ENCODE peak calls at places on chromosome 9, in six cellular contexts. T is suprapubic skin, F is upper lobe of left lung, P is GM23338, U is spleen, K is HepG2. B is an unnamed sample.

GRCh38 chr9:71819115-71819739 is 50.9 kb upstream of the CEMIP2 start:
- DNase-seq in K (peak), F (no peak), U (no peak), T (no peak), P (peak), B (no peak)

GRCh38 chr9:37424686-37425297 is 2.3 kb downstream of the GRHPR start:
- DNase-seq in T (no peak), F (peak), U (no peak), P (no peak), K (no peak), B (no peak)

GRCh38 chr9:120730661-120731514 is 16.6 kb upstream of the MEGF9 start:
- DNase-seq in P (peak), K (peak), U (no peak), T (no peak), F (no peak), B (no peak)

GRCh38 chr9:97866848-97867247 is 13.8 kb downstream of the FOXE1 start:
- DNase-seq in T (no peak), P (no peak), F (no peak), U (no peak), K (no peak), B (no peak)

GRCh38 chr9:115922441-115922840 is 231.2 kb upstream of the PAPPA start:
- DNase-seq in T (no peak), U (no peak), F (no peak), K (no peak), P (no peak), B (no peak)

GRCh38 chr9:136297016-136297691 is 6.7 kb downstream of the CCDC187 start:
- DNase-seq in P (no peak), F (peak), U (no peak), T (no peak), K (peak), B (no peak)

GRCh38 chr9:33187519-33188218 is 20.5 kb upstream of the B4GALT1 start:
- DNase-seq in U (no peak), F (no peak), K (no peak), T (no peak), P (no peak), B (no peak)

GRCh38 chr9:36007309-36007708 is 29.4 kb upstream of the RECK start:
- DNase-seq in F (no peak), P (no peak), K (no peak), T (no peak), U (no peak), B (no peak)

GRCh38 chr9:9091387-9091786 is 1291.8 kb upstream of the DMAC1 start:
- DNase-seq in U (no peak), F (no peak), K (no peak), T (no peak), P (no peak), B (no peak)

GRCh38 chr9:71781391-71781790 is 13.1 kb upstream of the CEMIP2 start:
- DNase-seq in U (no peak), F (no peak), K (no peak), P (no peak), T (no peak), B (no peak)

GRCh38 chr9:19375536-19375935 is 4.5 kb downstream of the RPS6 start:
- DNase-seq in T (no peak), P (no peak), U (no peak), F (no peak), K (no peak), B (no peak)

GRCh38 chr9:87479801-87480201 is 17.9 kb upstream of the DAPK1 start:
- DNase-seq in U (no peak), T (no peak), P (no peak), F (no peak), K (peak), B (no peak)

GRCh38 chr9:128705051-128705965 is 3.0 kb downstream of the PKN3 start:
- DNase-seq in K (no peak), P (no peak), F (peak), U (peak), T (peak), B (no peak)

GRCh38 chr9:122111413-122112085 is 18.4 kb upstream of the TTLL11 start:
- DNase-seq in T (no peak), U (no peak), K (no peak), P (no peak), F (no peak), B (no peak)

GRCh38 chr9:130860458-130861316 is 25.6 kb downstream of the ABL1 start:
- DNase-seq in T (peak), P (peak), K (no peak), F (peak), U (peak), B (no peak)

GRCh38 chr9:22405869-22406659 is 40.6 kb upstream of the DMRTA1 start:
- DNase-seq in K (no peak), U (no peak), T (no peak), F (peak), P (no peak), B (no peak)

GRCh38 chr9:2299156-2299842 is 284.2 kb downstream of the SMARCA2 start:
- DNase-seq in T (no peak), P (no peak), K (no peak), U (no peak), F (no peak), B (peak)

GRCh38 chr9:73149371-73150067 is 2.1 kb upstream of the ANXA1 start:
- DNase-seq in T (no peak), U (no peak), K (no peak), P (no peak), F (no peak), B (no peak)

GRCh38 chr9:121075251-121076036 is 689 bp downstream of the CNTRL start:
- DNase-seq in T (no peak), U (no peak), F (no peak), K (no peak), P (peak), B (no peak)

GRCh38 chr9:87812375-87813118 is 70.1 kb upstream of the SPATA31E1 start:
- DNase-seq in F (no peak), K (peak), P (peak), T (no peak), U (no peak), B (no peak)

GRCh38 chr9:26746357-26747072 is 146.1 kb downstream of the CAAP1 start:
- DNase-seq in T (no peak), U (no peak), F (no peak), P (peak), K (peak), B (no peak)

GRCh38 chr9:83955985-83956287 is 24.1 kb downstream of the HNRNPK start:
- DNase-seq in K (peak), P (peak), F (no peak), T (no peak), U (no peak), B (no peak)

GRCh38 chr9:72315089-72315509 is 49.9 kb downstream of the ZFAND5 start:
- DNase-seq in U (no peak), T (peak), P (no peak), F (no peak), K (no peak), B (peak)

GRCh38 chr9:106111039-106111740 is 416.8 kb downstream of the TMEM38B start:
- DNase-seq in K (no peak), F (no peak), P (peak), T (no peak), U (no peak), B (no peak)

GRCh38 chr9:35027871-35028270 is 38.3 kb downstream of the DNAJB5 start:
- DNase-seq in K (no peak), T (no peak), U (no peak), P (no peak), F (no peak), B (no peak)

GRCh38 chr9:90086076-90086475 is 481.3 kb downstream of the GADD45G start:
- DNase-seq in U (no peak), K (no peak), F (no peak), T (no peak), P (peak), B (no peak)

GRCh38 chr9:17060450-17060849 is 74.4 kb upstream of the CNTLN start:
- DNase-seq in F (no peak), K (no peak), U (no peak), T (no peak), P (no peak), B (no peak)

GRCh38 chr9:131116281-131117101 is 8.9 kb upstream of the NUP214 start:
- DNase-seq in K (no peak), P (no peak), U (no peak), T (no peak), F (peak), B (no peak)

GRCh38 chr9:120383611-120383998 is 196.4 kb downstream of the CDK5RAP2 start:
- DNase-seq in F (peak), K (no peak), P (no peak), U (no peak), T (no peak), B (no peak)

GRCh38 chr9:131562032-131562959 is 17.0 kb downstream of the PRRT1B start:
- DNase-seq in P (peak), K (peak), F (no peak), U (no peak), T (no peak), B (no peak)

GRCh38 chr9:114317665-114318357 is 5.1 kb upstream of the ORM1 start:
- DNase-seq in U (peak), F (no peak), P (no peak), T (peak), K (no peak), B (no peak)

GRCh38 chr9:34430843-34431437 is 27.4 kb downstream of the FAM219A start:
- DNase-seq in F (no peak), U (no peak), T (no peak), K (peak), P (peak), B (no peak)

GRCh38 chr9:78288214-78288892 is 8.6 kb upstream of the PSAT1 start:
- DNase-seq in U (no peak), F (no peak), T (no peak), K (peak), P (peak), B (peak)
- TF ChIP-seq POLR2AphosphoS5 in U (no peak), F (no peak), T (no peak), K (no peak), P (no peak), B (no peak)

GRCh38 chr9:93315118-93315517 is 131.2 kb downstream of the WNK2 start:
- DNase-seq in T (no peak), F (no peak), P (no peak), U (no peak), K (no peak), B (no peak)

GRCh38 chr9:93318441-93318840 is 133.0 kb upstream of the FAM120A start:
- DNase-seq in F (no peak), T (no peak), U (no peak), K (no peak), P (no peak), B (no peak)

GRCh38 chr9:93315960-93316359 is 132.0 kb downstream of the WNK2 start:
- DNase-seq in F (no peak), U (no peak), P (no peak), T (no peak), K (no peak), B (no peak)

GRCh38 chr9:93317495-93318094 is 133.7 kb downstream of the WNK2 start:
- DNase-seq in U (peak), F (no peak), K (no peak), P (no peak), T (no peak), B (no peak)

DNA sequence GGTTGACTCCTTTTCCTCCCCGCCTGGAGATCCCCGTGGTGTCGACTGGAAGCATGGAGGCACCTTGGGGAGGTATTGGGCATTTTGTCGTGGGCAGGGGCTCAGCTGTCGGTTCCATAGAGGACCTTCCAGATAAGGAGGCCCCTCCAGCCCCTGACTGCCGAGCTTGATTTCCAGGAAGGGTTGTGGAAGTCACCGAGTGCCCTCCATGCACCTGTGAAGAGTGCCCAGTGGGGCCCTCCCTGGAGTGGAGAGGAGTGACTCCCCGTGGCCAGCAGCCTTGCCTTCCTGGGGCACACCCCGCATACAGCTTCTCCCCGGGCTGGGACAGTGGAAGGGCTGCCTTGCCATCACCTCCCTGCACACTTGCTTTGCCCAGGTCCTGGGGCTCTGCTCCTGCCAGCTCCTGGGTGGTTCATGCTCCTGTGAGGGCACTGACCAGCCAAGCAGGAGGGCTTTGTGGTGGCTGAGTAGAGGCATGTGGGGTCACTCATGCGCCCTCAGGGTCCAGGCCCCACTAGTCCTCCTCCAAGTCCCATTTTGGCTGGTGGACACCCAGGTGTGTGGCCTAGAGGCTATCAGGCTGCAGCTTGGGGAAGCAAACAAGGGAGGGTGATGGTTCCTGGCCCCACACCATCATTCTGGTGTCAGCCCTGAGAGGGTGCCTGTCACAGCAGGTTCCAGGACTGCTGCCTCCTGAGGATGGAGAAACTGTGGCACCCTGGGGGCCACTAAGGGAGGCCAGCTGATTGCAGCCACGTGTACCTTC is 133.0 kb downstream of the WNK2 start:
- DNase-seq in K (no peak), F (no peak), T (no peak), U (no peak), P (no peak), B (no peak)
- TF ChIP-seq POLR2AphosphoS5 in K (no peak), F (no peak), T (no peak), U (no peak), P (peak), B (no peak)

GRCh38 chr9:4905135-4905490 is 80.0 kb upstream of the JAK2 start:
- DNase-seq in T (no peak), P (no peak), F (no peak), U (no peak), K (no peak), B (no peak)

GRCh38 chr9:4902135-4902475 is 83.0 kb upstream of the JAK2 start:
- DNase-seq in K (peak), P (peak), U (peak), T (no peak), F (no peak), B (no peak)

GRCh38 chr9:4904322-4905134 is 80.5 kb upstream of the JAK2 start:
- DNase-seq in U (no peak), K (no peak), F (no peak), P (no peak), T (no peak), B (no peak)
- TF ChIP-seq POLR2AphosphoS5 in U (no peak), K (no peak), F (no peak), P (no peak), T (no peak), B (no peak)

GRCh38 chr9:85264695-85265094 is 477.1 kb downstream of the AGTPBP1 start:
- DNase-seq in P (no peak), K (no peak), F (no peak), U (no peak), T (no peak), B (no peak)

GRCh38 chr9:85263288-85263687 is 478.5 kb downstream of the AGTPBP1 start:
- DNase-seq in U (no peak), T (no peak), F (no peak), K (no peak), P (no peak), B (no peak)

GRCh38 chr9:85258823-85259370 is 482.9 kb downstream of the AGTPBP1 start:
- DNase-seq in K (peak), P (peak), T (peak), F (no peak), U (no peak), B (peak)

GRCh38 chr9:85260288-85260687 is 481.5 kb downstream of the AGTPBP1 start:
- DNase-seq in P (no peak), K (no peak), U (no peak), F (no peak), T (no peak), B (no peak)

DNA sequence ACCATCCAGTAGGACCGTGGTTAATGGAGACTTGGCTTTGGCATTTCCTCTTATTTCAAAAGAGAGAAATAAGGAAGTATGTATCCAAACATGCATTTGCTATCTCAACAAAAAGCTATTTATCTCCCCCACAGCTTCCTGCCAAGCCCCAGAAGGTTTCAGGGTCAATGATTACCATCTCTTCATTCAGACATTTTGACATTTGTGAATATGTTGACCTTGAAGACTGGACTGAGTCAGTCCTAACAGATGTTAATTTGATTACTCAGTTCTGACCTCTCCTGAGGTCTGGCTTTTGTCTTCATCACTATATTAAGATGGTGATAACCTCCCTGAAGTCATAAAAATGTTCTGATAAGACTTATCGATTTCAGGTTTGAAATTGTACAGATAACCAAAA is 479.4 kb downstream of the AGTPBP1 start:
- DNase-seq in F (no peak), P (no peak), K (no peak), T (no peak), U (no peak), B (no peak)
- TF ChIP-seq POLR2AphosphoS5 in F (no peak), P (no peak), K (no peak), T (no peak), U (no peak), B (no peak)

GRCh38 chr9:86405086-86405491 is 50.9 kb upstream of the TUT7 start:
- DNase-seq in U (no peak), T (no peak), K (peak), P (no peak), F (no peak), B (no peak)
- TF ChIP-seq POLR2AphosphoS5 in U (no peak), T (no peak), K (no peak), P (no peak), F (no peak), B (no peak)

DNA sequence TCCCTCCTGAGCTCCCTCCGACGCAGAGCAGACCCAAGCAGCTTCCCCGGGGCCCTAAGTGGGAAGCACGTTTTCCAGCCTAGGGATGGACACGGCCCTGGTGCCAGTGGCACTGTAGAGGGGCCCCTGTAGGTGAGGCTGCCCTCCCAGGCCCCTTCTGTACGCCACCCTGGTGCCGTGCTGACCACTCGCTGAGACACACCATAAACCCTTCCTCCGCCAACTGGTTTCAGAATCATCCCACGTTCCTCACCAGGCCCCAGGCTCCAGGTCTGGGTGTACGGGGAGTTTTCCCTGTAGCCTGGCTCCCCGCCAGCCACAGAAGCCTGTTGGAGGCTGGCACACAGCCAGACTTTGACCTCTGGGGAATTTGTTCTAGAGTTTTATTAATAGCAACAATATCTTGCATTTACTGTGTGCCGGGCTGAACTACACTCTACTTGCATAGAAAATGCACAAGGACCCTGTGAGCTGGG is 18.2 kb upstream of the WDR38 start:
- DNase-seq in T (no peak), U (no peak), K (peak), P (no peak), F (peak), B (peak)
- TF ChIP-seq POLR2AphosphoS5 in T (no peak), U (no peak), K (no peak), P (no peak), F (no peak), B (no peak)

B was measured in breast epithelium.